ENCODE peak calls at places on chromosomes 16 and 17, in eight cellular contexts. W, G, R, O, Q, T, Z and V are unnamed samples.

GRCh38 chr16:11148045-11148444 is 108.0 kb downstream of the SOCS1 start:
- DNase-seq in W (no peak), G (no peak), R (no peak), O (no peak), Q (no peak), T (no peak), Z (no peak), V (no peak)

GRCh38 chr17:19728114-19728495 is 11.7 kb upstream of the SLC47A2 start:
- DNase-seq in W (no peak), G (no peak), R (peak), O (peak), Q (no peak), T (peak), Z (no peak), V (no peak)

GRCh38 chr17:41141361-41141760 is 1.0 kb upstream of the KRTAP4-6 start:
- DNase-seq in W (no peak), G (no peak), R (no peak), O (no peak), Q (no peak), T (no peak), Z (no peak), V (no peak)

GRCh38 chr17:15498107-15498506 is 30.7 kb upstream of the CDRT4 start:
- DNase-seq in W (no peak), G (no peak), R (no peak), O (no peak), Q (peak), T (no peak), Z (no peak), V (no peak)

GRCh38 chr17:53148058-53148457 is 674.7 kb upstream of the KIF2B start:
- DNase-seq in W (no peak), G (no peak), R (no peak), O (no peak), Q (no peak), T (no peak), Z (no peak), V (no peak)

GRCh38 chr17:67686246-67686645 is 31.5 kb upstream of the NOL11 start:
- DNase-seq in W (no peak), G (no peak), R (no peak), O (no peak), Q (no peak), T (no peak), Z (no peak), V (no peak)

GRCh38 chr16:2034695-2035430 is 8.2 kb downstream of the NHERF2 start:
- DNase-seq in W (no peak), G (no peak), R (no peak), O (no peak), Q (no peak), T (no peak), Z (no peak), V (no peak)

GRCh38 chr16:28067604-28068382 is 4.3 kb upstream of the GSG1L start:
- DNase-seq in W (no peak), G (no peak), R (no peak), O (peak), Q (no peak), T (no peak), Z (no peak), V (no peak)

GRCh38 chr16:11852092-11852809 is 909 bp upstream of the RSL1D1 start:
- DNase-seq in W (no peak), G (no peak), R (no peak), O (peak), Q (no peak), T (no peak), Z (peak), V (no peak)

GRCh38 chr17:51124641-51125503 is 4.2 kb upstream of the SPAG9 start:
- DNase-seq in W (no peak), G (no peak), R (no peak), O (no peak), Q (no peak), T (no peak), Z (no peak), V (no peak)

GRCh38 chr16:14013571-14014283 is 57.4 kb upstream of the MRTFB start:
- DNase-seq in W (no peak), G (peak), R (no peak), O (peak), Q (peak), T (peak), Z (no peak), V (peak)

GRCh38 chr16:21250072-21250923 is 16.8 kb downstream of the ANKS4B start:
- DNase-seq in W (no peak), G (no peak), R (no peak), O (no peak), Q (no peak), T (no peak), Z (no peak), V (no peak)

GRCh38 chr17:35749560-35750412 is 3.3 kb downstream of the GAS2L2 start:
- DNase-seq in W (no peak), G (no peak), R (no peak), O (no peak), Q (peak), T (no peak), Z (no peak), V (no peak)

GRCh38 chr16:85652431-85653221 is 36.1 kb downstream of the GINS2 start:
- DNase-seq in W (no peak), G (peak), R (no peak), O (peak), Q (no peak), T (peak), Z (no peak), V (peak)

GRCh38 chr17:77591231-77591785 is 367.2 kb upstream of the TNRC6C start:
- DNase-seq in W (no peak), G (no peak), R (no peak), O (no peak), Q (no peak), T (peak), Z (no peak), V (no peak)

GRCh38 chr16:9256196-9256595 is 164.8 kb downstream of the HAPSTR1 start:
- DNase-seq in W (no peak), G (peak), R (no peak), O (no peak), Q (peak), T (no peak), Z (no peak), V (no peak)

GRCh38 chr17:73705594-73705993 is 61.3 kb upstream of the SDK2 start:
- DNase-seq in W (no peak), G (peak), R (no peak), O (peak), Q (no peak), T (no peak), Z (no peak), V (no peak)

GRCh38 chr17:50279181-50279526 is 4.9 kb downstream of the TMEM92 start:
- DNase-seq in W (no peak), G (no peak), R (no peak), O (no peak), Q (no peak), T (no peak), Z (no peak), V (no peak)

GRCh38 chr16:82761236-82761635 is 134.5 kb downstream of the CDH13 start:
- DNase-seq in W (no peak), G (no peak), R (no peak), O (peak), Q (no peak), T (peak), Z (no peak), V (no peak)

GRCh38 chr17:57532966-57533365 is 212.1 kb downstream of the CCDC182 start:
- DNase-seq in W (no peak), G (no peak), R (no peak), O (no peak), Q (no peak), T (no peak), Z (no peak), V (no peak)

GRCh38 chr17:8005951-8006730 is 3.7 kb downstream of the GUCY2D start:
- DNase-seq in W (no peak), G (no peak), R (no peak), O (no peak), Q (peak), T (no peak), Z (no peak), V (no peak)

GRCh38 chr16:57244463-57244766 is 644 bp upstream of the ARL2BP start:
- DNase-seq in W (no peak), G (no peak), R (no peak), O (no peak), Q (no peak), T (peak), Z (no peak), V (no peak)

GRCh38 chr16:88005148-88005547 is 53.9 kb downstream of the BANP start:
- DNase-seq in W (no peak), G (no peak), R (no peak), O (no peak), Q (peak), T (peak), Z (no peak), V (no peak)

GRCh38 chr17:64741924-64742670 is 80.0 kb upstream of the SMURF2 start:
- DNase-seq in W (no peak), G (no peak), R (no peak), O (peak), Q (peak), T (peak), Z (no peak), V (no peak)

GRCh38 chr16:65769055-65769465 is 597.4 kb upstream of the CDH5 start:
- DNase-seq in W (no peak), G (no peak), R (no peak), O (peak), Q (no peak), T (no peak), Z (no peak), V (no peak)

GRCh38 chr16:90012978-90013745 is 6.1 kb downstream of the DBNDD1 start:
- DNase-seq in W (no peak), G (no peak), R (no peak), O (no peak), Q (no peak), T (no peak), Z (no peak), V (no peak)

GRCh38 chr16:19898924-19899604 is 14.4 kb upstream of the GPRC5B start:
- DNase-seq in W (no peak), G (peak), R (peak), O (peak), Q (peak), T (no peak), Z (no peak), V (no peak)

GRCh38 chr17:10857976-10858375 is 20.1 kb upstream of the PIRT start:
- DNase-seq in W (no peak), G (no peak), R (peak), O (no peak), Q (no peak), T (no peak), Z (no peak), V (no peak)

GRCh38 chr16:77194295-77195231 is 3.6 kb downstream of the MON1B start:
- DNase-seq in W (no peak), G (no peak), R (no peak), O (no peak), Q (no peak), T (no peak), Z (no peak), V (no peak)

GRCh38 chr16:88303890-88304819 is 78.6 kb upstream of the ZNF469 start:
- DNase-seq in W (no peak), G (peak), R (no peak), O (peak), Q (no peak), T (no peak), Z (no peak), V (no peak)

GRCh38 chr17:82489851-82490511 is 29.6 kb upstream of the FOXK2 start:
- DNase-seq in W (no peak), G (no peak), R (no peak), O (no peak), Q (no peak), T (no peak), Z (no peak), V (no peak)

GRCh38 chr17:31417051-31417792 is 25.7 kb downstream of the RAB11FIP4 start:
- DNase-seq in W (no peak), G (no peak), R (no peak), O (no peak), Q (no peak), T (no peak), Z (no peak), V (no peak)

GRCh38 chr17:49390548-49391324 is 23.9 kb downstream of the PHB1 start:
- DNase-seq in W (no peak), G (no peak), R (peak), O (no peak), Q (no peak), T (no peak), Z (no peak), V (no peak)

GRCh38 chr16:75192606-75193264 is 14.2 kb downstream of the CTRB2 start:
- DNase-seq in W (no peak), G (no peak), R (no peak), O (no peak), Q (no peak), T (no peak), Z (no peak), V (no peak)

GRCh38 chr17:39979021-39979660 is 1.5 kb upstream of the PSMD3 start:
- DNase-seq in W (no peak), G (no peak), R (no peak), O (peak), Q (no peak), T (no peak), Z (no peak), V (no peak)

GRCh38 chr17:41462705-41463104 is 4.5 kb downstream of the KRT32 start:
- DNase-seq in W (no peak), G (no peak), R (no peak), O (no peak), Q (no peak), T (no peak), Z (no peak), V (no peak)